ENCODE peak calls at places on chromosomes 11 and 22, in six cellular contexts. One of them, this sample, is unnamed.

GRCh38 chr11:9711454-9712307 is 47.8 kb downstream of the SWAP70 start:
- DNase-seq in sigmoid colon: no peak
- DNase-seq in tibial nerve: no peak
- DNase-seq in astrocyte of the spinal cord: no peak
- DNase-seq in DND-41: no peak
- DNase-seq in epithelial cell of proximal tubule: no peak
- DNase-seq in this sample: no peak

GRCh38 chr11:130102457-130103249 is 33.0 kb downstream of the APLP2 start:
- DNase-seq in sigmoid colon: no peak
- DNase-seq in tibial nerve: no peak
- DNase-seq in astrocyte of the spinal cord: no peak
- DNase-seq in DND-41: no peak
- DNase-seq in epithelial cell of proximal tubule: no peak
- DNase-seq in this sample: no peak

GRCh38 chr22:42544686-42545085 is 9.1 kb upstream of the SERHL2 start:
- DNase-seq in sigmoid colon: no peak
- DNase-seq in tibial nerve: no peak
- DNase-seq in astrocyte of the spinal cord: no peak
- DNase-seq in DND-41: no peak
- DNase-seq in epithelial cell of proximal tubule: no peak
- DNase-seq in this sample: no peak

GRCh38 chr11:70627219-70627618 is 228.9 kb downstream of the CTTN start:
- DNase-seq in sigmoid colon: no peak
- DNase-seq in tibial nerve: no peak
- DNase-seq in astrocyte of the spinal cord: no peak
- DNase-seq in DND-41: no peak
- DNase-seq in epithelial cell of proximal tubule: no peak
- DNase-seq in this sample: no peak

GRCh38 chr22:48734961-48735360 is 1092.7 kb downstream of the BRD1 start:
- DNase-seq in sigmoid colon: no peak
- DNase-seq in tibial nerve: no peak
- DNase-seq in astrocyte of the spinal cord: no peak
- DNase-seq in DND-41: no peak
- DNase-seq in epithelial cell of proximal tubule: no peak
- DNase-seq in this sample: no peak

GRCh38 chr11:105960252-105961245 is 61.5 kb downstream of the MSANTD4 start:
- DNase-seq in sigmoid colon: no peak
- DNase-seq in tibial nerve: no peak
- DNase-seq in astrocyte of the spinal cord: no peak
- DNase-seq in DND-41: no peak
- DNase-seq in epithelial cell of proximal tubule: no peak
- DNase-seq in this sample: no peak

GRCh38 chr11:73429121-73429740 is 53.0 kb downstream of the RELT start:
- DNase-seq in sigmoid colon: no peak
- DNase-seq in tibial nerve: no peak
- DNase-seq in astrocyte of the spinal cord: peak
- DNase-seq in DND-41: no peak
- DNase-seq in epithelial cell of proximal tubule: no peak
- DNase-seq in this sample: no peak

GRCh38 chr11:29214833-29215232 is 802.0 kb downstream of the KCNA4 start:
- DNase-seq in sigmoid colon: no peak
- DNase-seq in tibial nerve: no peak
- DNase-seq in astrocyte of the spinal cord: peak
- DNase-seq in DND-41: no peak
- DNase-seq in epithelial cell of proximal tubule: no peak
- DNase-seq in this sample: no peak

GRCh38 chr11:96035031-96035743 is 111.3 kb upstream of the MTMR2 start:
- DNase-seq in sigmoid colon: no peak
- DNase-seq in tibial nerve: no peak
- DNase-seq in astrocyte of the spinal cord: no peak
- DNase-seq in DND-41: no peak
- DNase-seq in epithelial cell of proximal tubule: no peak
- DNase-seq in this sample: no peak

GRCh38 chr11:108569896-108570295 is 23.7 kb downstream of the EXPH5 start:
- DNase-seq in sigmoid colon: no peak
- DNase-seq in tibial nerve: no peak
- DNase-seq in astrocyte of the spinal cord: no peak
- DNase-seq in DND-41: no peak
- DNase-seq in epithelial cell of proximal tubule: no peak
- DNase-seq in this sample: no peak

GRCh38 chr11:48052183-48053040 is 72.1 kb downstream of the PTPRJ start:
- DNase-seq in sigmoid colon: no peak
- DNase-seq in tibial nerve: no peak
- DNase-seq in astrocyte of the spinal cord: peak
- DNase-seq in DND-41: no peak
- DNase-seq in epithelial cell of proximal tubule: peak
- DNase-seq in this sample: no peak

GRCh38 chr11:69413015-69413801 is 68.3 kb upstream of the LINC01488 start:
- DNase-seq in sigmoid colon: no peak
- DNase-seq in tibial nerve: no peak
- DNase-seq in astrocyte of the spinal cord: no peak
- DNase-seq in DND-41: no peak
- DNase-seq in epithelial cell of proximal tubule: no peak
- DNase-seq in this sample: no peak

GRCh38 chr11:44333271-44334218 is 23.6 kb upstream of the ALX4 start:
- DNase-seq in sigmoid colon: no peak
- DNase-seq in tibial nerve: no peak
- DNase-seq in astrocyte of the spinal cord: no peak
- DNase-seq in DND-41: no peak
- DNase-seq in epithelial cell of proximal tubule: no peak
- DNase-seq in this sample: no peak

GRCh38 chr11:36009469-36009868 is 65.6 kb downstream of the LDLRAD3 start:
- DNase-seq in sigmoid colon: no peak
- DNase-seq in tibial nerve: no peak
- DNase-seq in astrocyte of the spinal cord: peak
- DNase-seq in DND-41: no peak
- DNase-seq in epithelial cell of proximal tubule: no peak
- DNase-seq in this sample: no peak

GRCh38 chr11:126484266-126484665 is 128.8 kb downstream of the ST3GAL4 start:
- DNase-seq in sigmoid colon: no peak
- DNase-seq in tibial nerve: no peak
- DNase-seq in astrocyte of the spinal cord: peak
- DNase-seq in DND-41: no peak
- DNase-seq in epithelial cell of proximal tubule: no peak
- DNase-seq in this sample: no peak

GRCh38 chr11:114064216-114064615 is 4.7 kb downstream of the ZBTB16 start:
- DNase-seq in sigmoid colon: peak
- DNase-seq in tibial nerve: no peak
- DNase-seq in astrocyte of the spinal cord: no peak
- DNase-seq in DND-41: no peak
- DNase-seq in epithelial cell of proximal tubule: no peak
- DNase-seq in this sample: no peak

GRCh38 chr22:18952022-18952421 is 15.9 kb upstream of the PRODH start:
- DNase-seq in sigmoid colon: peak
- DNase-seq in tibial nerve: no peak
- DNase-seq in astrocyte of the spinal cord: no peak
- DNase-seq in DND-41: no peak
- DNase-seq in epithelial cell of proximal tubule: no peak
- DNase-seq in this sample: no peak

GRCh38 chr11:6757373-6757967 is 14.3 kb downstream of the OR2AG2 start:
- DNase-seq in sigmoid colon: no peak
- DNase-seq in tibial nerve: peak
- DNase-seq in astrocyte of the spinal cord: peak
- DNase-seq in DND-41: peak
- DNase-seq in epithelial cell of proximal tubule: no peak
- DNase-seq in this sample: peak
- TF ChIP-seq CTCF in sigmoid colon: no peak
- TF ChIP-seq CTCF in tibial nerve: peak
- TF ChIP-seq CTCF in astrocyte of the spinal cord: peak
- TF ChIP-seq CTCF in DND-41: peak
- TF ChIP-seq CTCF in epithelial cell of proximal tubule: peak
- TF ChIP-seq CTCF in this sample: peak

GRCh38 chr11:76880956-76881355 is 20.2 kb downstream of the ACER3 start:
- DNase-seq in sigmoid colon: no peak
- DNase-seq in tibial nerve: no peak
- DNase-seq in astrocyte of the spinal cord: no peak
- DNase-seq in DND-41: no peak
- DNase-seq in epithelial cell of proximal tubule: no peak
- DNase-seq in this sample: no peak

GRCh38 chr11:76878014-76878413 is 17.3 kb downstream of the ACER3 start:
- DNase-seq in sigmoid colon: no peak
- DNase-seq in tibial nerve: no peak
- DNase-seq in astrocyte of the spinal cord: no peak
- DNase-seq in DND-41: no peak
- DNase-seq in epithelial cell of proximal tubule: no peak
- DNase-seq in this sample: no peak

GRCh38 chr11:76885390-76886097 is 24.8 kb downstream of the ACER3 start:
- DNase-seq in sigmoid colon: no peak
- DNase-seq in tibial nerve: no peak
- DNase-seq in astrocyte of the spinal cord: peak
- DNase-seq in DND-41: no peak
- DNase-seq in epithelial cell of proximal tubule: peak
- DNase-seq in this sample: no peak

GRCh38 chr11:76880314-76880713 is 19.6 kb downstream of the ACER3 start:
- DNase-seq in sigmoid colon: no peak
- DNase-seq in tibial nerve: no peak
- DNase-seq in astrocyte of the spinal cord: no peak
- DNase-seq in DND-41: no peak
- DNase-seq in epithelial cell of proximal tubule: no peak
- DNase-seq in this sample: no peak
- TF ChIP-seq CTCF in sigmoid colon: no peak
- TF ChIP-seq CTCF in tibial nerve: no peak
- TF ChIP-seq CTCF in astrocyte of the spinal cord: no peak
- TF ChIP-seq CTCF in DND-41: no peak
- TF ChIP-seq CTCF in epithelial cell of proximal tubule: no peak
- TF ChIP-seq CTCF in this sample: no peak

DNA sequence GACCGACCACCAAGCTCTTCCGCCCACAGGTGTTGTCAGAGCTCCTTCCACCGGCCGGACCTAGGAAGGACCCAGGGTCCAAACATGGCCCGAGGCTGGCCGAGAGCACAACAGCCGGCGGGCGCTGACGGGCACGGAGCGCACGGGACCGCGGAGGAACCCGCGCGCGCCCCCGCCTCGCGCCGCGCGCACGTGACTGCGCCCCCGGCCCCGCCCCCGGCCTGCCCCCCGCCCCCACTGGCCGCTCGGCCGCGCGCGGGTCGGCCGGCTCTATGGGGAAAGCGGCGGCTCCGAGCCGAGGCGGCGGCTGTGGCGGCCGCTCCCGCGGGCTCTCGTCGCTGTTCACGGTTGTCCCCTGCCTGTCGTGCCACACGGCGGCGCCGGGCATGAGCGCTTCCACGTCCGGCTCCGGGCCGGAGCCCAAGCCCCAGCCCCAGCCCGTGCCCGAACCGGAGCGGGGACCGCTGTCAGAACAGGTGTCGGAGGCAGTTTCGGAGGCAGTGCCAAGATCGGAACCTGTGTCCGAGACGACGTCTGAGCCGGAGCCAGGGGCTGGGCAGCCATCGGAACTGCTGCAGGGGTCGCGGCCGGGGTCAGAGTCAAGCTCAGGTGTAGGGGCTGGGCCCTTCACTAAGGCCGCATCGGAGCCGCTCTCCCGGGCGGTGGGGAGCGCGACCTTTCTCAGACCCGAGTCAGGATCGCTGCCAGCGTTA is at the start of gene OSBP2:
- DNase-seq in sigmoid colon: peak
- DNase-seq in tibial nerve: no peak
- DNase-seq in astrocyte of the spinal cord: no peak
- DNase-seq in DND-41: no peak
- DNase-seq in epithelial cell of proximal tubule: no peak
- DNase-seq in this sample: peak
- TF ChIP-seq CTCF in sigmoid colon: no peak
- TF ChIP-seq CTCF in tibial nerve: no peak
- TF ChIP-seq CTCF in astrocyte of the spinal cord: no peak
- TF ChIP-seq CTCF in DND-41: no peak
- TF ChIP-seq CTCF in epithelial cell of proximal tubule: no peak
- TF ChIP-seq CTCF in this sample: no peak

GRCh38 chr11:133947298-133947905 is 9.4 kb downstream of the IGSF9B start:
- DNase-seq in sigmoid colon: no peak
- DNase-seq in tibial nerve: no peak
- DNase-seq in astrocyte of the spinal cord: peak
- DNase-seq in DND-41: peak
- DNase-seq in epithelial cell of proximal tubule: no peak
- DNase-seq in this sample: peak
- TF ChIP-seq CTCF in sigmoid colon: peak
- TF ChIP-seq CTCF in tibial nerve: peak
- TF ChIP-seq CTCF in astrocyte of the spinal cord: peak
- TF ChIP-seq CTCF in DND-41: peak
- TF ChIP-seq CTCF in epithelial cell of proximal tubule: peak
- TF ChIP-seq CTCF in this sample: peak

GRCh38 chr11:63504933-63505586 is 824 bp upstream of the LGALS12 start:
- DNase-seq in sigmoid colon: no peak
- DNase-seq in tibial nerve: no peak
- DNase-seq in astrocyte of the spinal cord: no peak
- DNase-seq in DND-41: no peak
- DNase-seq in epithelial cell of proximal tubule: no peak
- DNase-seq in this sample: no peak

GRCh38 chr11:63510360-63511130 is 4.7 kb downstream of the LGALS12 start:
- DNase-seq in sigmoid colon: no peak
- DNase-seq in tibial nerve: peak
- DNase-seq in astrocyte of the spinal cord: peak
- DNase-seq in DND-41: no peak
- DNase-seq in epithelial cell of proximal tubule: no peak
- DNase-seq in this sample: no peak

GRCh38 chr11:63508745-63509144 is 2.9 kb downstream of the LGALS12 start:
- DNase-seq in sigmoid colon: no peak
- DNase-seq in tibial nerve: no peak
- DNase-seq in astrocyte of the spinal cord: no peak
- DNase-seq in DND-41: no peak
- DNase-seq in epithelial cell of proximal tubule: no peak
- DNase-seq in this sample: no peak

GRCh38 chr11:63505857-63506528 is at the start of gene LGALS12:
- DNase-seq in sigmoid colon: no peak
- DNase-seq in tibial nerve: no peak
- DNase-seq in astrocyte of the spinal cord: peak
- DNase-seq in DND-41: peak
- DNase-seq in epithelial cell of proximal tubule: no peak
- DNase-seq in this sample: no peak

DNA sequence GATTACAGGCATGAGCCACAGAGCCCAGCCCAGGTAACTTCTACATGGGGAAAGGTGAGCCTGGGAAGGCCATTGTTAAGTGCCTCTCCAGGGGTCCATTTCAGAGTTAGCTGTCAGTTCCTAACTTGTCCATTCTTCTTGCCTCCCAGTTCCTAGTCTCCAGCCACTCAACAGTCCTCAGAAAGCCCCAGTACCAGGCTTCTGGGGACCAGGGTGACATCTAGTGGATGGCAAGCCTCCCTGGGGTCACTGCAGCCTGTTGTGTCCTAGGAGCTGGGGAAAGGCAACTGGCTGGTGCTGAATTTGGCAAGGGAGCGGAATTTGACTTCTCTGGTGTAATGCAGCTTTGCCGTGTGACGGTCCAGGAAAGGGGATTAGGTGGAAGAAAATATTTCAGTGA is 2.1 kb downstream of the LGALS12 start:
- DNase-seq in sigmoid colon: no peak
- DNase-seq in tibial nerve: no peak
- DNase-seq in astrocyte of the spinal cord: no peak
- DNase-seq in DND-41: peak
- DNase-seq in epithelial cell of proximal tubule: no peak
- DNase-seq in this sample: no peak
- TF ChIP-seq CTCF in sigmoid colon: no peak
- TF ChIP-seq CTCF in tibial nerve: peak
- TF ChIP-seq CTCF in astrocyte of the spinal cord: peak
- TF ChIP-seq CTCF in DND-41: peak
- TF ChIP-seq CTCF in epithelial cell of proximal tubule: peak
- TF ChIP-seq CTCF in this sample: no peak

GRCh38 chr22:44968736-44969135 is 41.1 kb downstream of the PHF21B start:
- DNase-seq in sigmoid colon: no peak
- DNase-seq in tibial nerve: no peak
- DNase-seq in astrocyte of the spinal cord: no peak
- DNase-seq in DND-41: no peak
- DNase-seq in epithelial cell of proximal tubule: no peak
- DNase-seq in this sample: no peak
- TF ChIP-seq CTCF in sigmoid colon: no peak
- TF ChIP-seq CTCF in tibial nerve: no peak
- TF ChIP-seq CTCF in astrocyte of the spinal cord: peak
- TF ChIP-seq CTCF in DND-41: peak
- TF ChIP-seq CTCF in epithelial cell of proximal tubule: peak
- TF ChIP-seq CTCF in this sample: no peak